ENCODE peak calls at places on chromosomes 7 and 10, in four cellular contexts. S is posterior vena cava, O is NCI-H1436, W is Right ventricle myocardium superior. U is an unnamed sample.

GRCh38 chr10:129670124-129670523 is 203.1 kb downstream of the MGMT start:
- DNase-seq in O (no peak), W (no peak), S (no peak), U (no peak)

GRCh38 chr7:145224775-145225174 is 388.9 kb upstream of the TPK1 start:
- DNase-seq in O (no peak), S (no peak), W (no peak), U (no peak)

GRCh38 chr10:115981056-115981455 is 291.9 kb downstream of the GFRA1 start:
- DNase-seq in O (no peak), S (no peak), W (no peak), U (no peak)

GRCh38 chr7:112646787-112647186 is 143.4 kb downstream of the TMEM168 start:
- DNase-seq in S (no peak), O (no peak), W (no peak), U (peak; percentile 77)

GRCh38 chr7:124702385-124702784 is 63.2 kb downstream of the GPR37 start:
- DNase-seq in S (no peak), O (no peak), W (no peak), U (no peak)

GRCh38 chr7:106417273-106417902 is 132.6 kb upstream of the NAMPT start:
- DNase-seq in W (no peak), O (no peak), S (no peak), U (no peak)

GRCh38 chr10:87093461-87094372 is 926 bp downstream of the GLUD1 start:
- DNase-seq in S (peak; percentile 87), W (peak; percentile 81), O (peak; percentile 1), U (peak; percentile 4)

GRCh38 chr10:119496282-119496681 is 46.2 kb downstream of the RGS10 start:
- DNase-seq in W (no peak), S (no peak), O (no peak), U (no peak)

GRCh38 chr7:72405389-72405788 is 6.7 kb downstream of the CALN1 start:
- DNase-seq in O (no peak), S (no peak), W (peak; percentile 57), U (no peak)